ENCODE peak calls at places on chromosomes 11 and 22, in seven cellular contexts. M, N, K, X, D, Y and L are unnamed samples. For H3K4me1, the result is how much of the 10 kb centered on the place peaks cover.

GRCh38 chr22:28448625-28449024 is 231.0 kb downstream of the TTC28 start:
- DNase-seq in M (no peak), N (no peak), K (no peak), X (no peak), D (no peak), Y (no peak), L (no peak)

GRCh38 chr22:36405671-36406070 is 17.9 kb upstream of the MYH9 start:
- DNase-seq in M (no peak), N (no peak), K (no peak), X (no peak), D (no peak), Y (no peak), L (no peak)

GRCh38 chr11:65586676-65587075 is 8.9 kb downstream of the KCNK7 start:
- DNase-seq in M (no peak), N (no peak), K (no peak), X (no peak), D (no peak), Y (no peak), L (no peak)

GRCh38 chr11:86473991-86474833 is 99.5 kb downstream of the CCDC81 start:
- DNase-seq in M (peak), N (no peak), K (peak), X (no peak), D (no peak), Y (no peak), L (peak)

GRCh38 chr11:33258631-33259184 is 1.5 kb downstream of the HIPK3 start:
- DNase-seq in M (no peak), N (no peak), K (peak), X (no peak), D (no peak), Y (no peak), L (peak)

GRCh38 chr22:25420471-25420924 is 144.0 kb upstream of the GRK3 start:
- DNase-seq in M (no peak), N (no peak), K (no peak), X (no peak), D (no peak), Y (no peak), L (no peak)

GRCh38 chr11:78266451-78266850 is 77.7 kb downstream of the USP35 start:
- DNase-seq in M (no peak), N (no peak), K (no peak), X (no peak), D (no peak), Y (no peak), L (no peak)

GRCh38 chr22:39472570-39473556 is 16.1 kb downstream of the MGAT3 start:
- DNase-seq in M (no peak), N (no peak), K (no peak), X (no peak), D (no peak), Y (peak), L (no peak)

GRCh38 chr22:37283393-37283937 is 1.2 kb downstream of the CYTH4 start:
- DNase-seq in M (no peak), N (no peak), K (no peak), X (no peak), D (no peak), Y (no peak), L (no peak)

GRCh38 chr11:19868871-19869270 is 156.2 kb downstream of the NAV2 start:
- DNase-seq in M (no peak), N (no peak), K (peak), X (no peak), D (no peak), Y (no peak), L (no peak)

GRCh38 chr11:73632996-73633395 is 13.4 kb upstream of the PLEKHB1 start:
- DNase-seq in M (no peak), N (no peak), K (no peak), X (no peak), D (no peak), Y (no peak), L (no peak)

GRCh38 chr11:128334311-128335044 is 252.9 kb downstream of the ETS1 start:
- DNase-seq in M (peak), N (peak), K (no peak), X (no peak), D (no peak), Y (no peak), L (peak)

GRCh38 chr11:2386591-2386990 is 9.5 kb downstream of the CD81 start:
- DNase-seq in M (no peak), N (no peak), K (no peak), X (no peak), D (no peak), Y (no peak), L (no peak)
- H3K4me1 ChIP-seq in M (half or more), N (under half), K (half or more), X (half or more), D (half or more), Y (under half), L (half or more)

GRCh38 chr11:503179-503981 is 3.7 kb downstream of the RNH1 start:
- DNase-seq in M (peak), N (peak), K (peak), X (no peak), D (no peak), Y (no peak), L (peak)

GRCh38 chr11:499201-500076 is 7.6 kb downstream of the RNH1 start:
- DNase-seq in M (no peak), N (no peak), K (no peak), X (no peak), D (no peak), Y (no peak), L (no peak)

GRCh38 chr11:501001-501682 is 5.9 kb downstream of the RNH1 start:
- DNase-seq in M (no peak), N (no peak), K (no peak), X (no peak), D (no peak), Y (no peak), L (no peak)

GRCh38 chr11:502288-503178 is 4.5 kb downstream of the RNH1 start:
- DNase-seq in M (peak), N (no peak), K (no peak), X (no peak), D (no peak), Y (peak), L (no peak)

DNA sequence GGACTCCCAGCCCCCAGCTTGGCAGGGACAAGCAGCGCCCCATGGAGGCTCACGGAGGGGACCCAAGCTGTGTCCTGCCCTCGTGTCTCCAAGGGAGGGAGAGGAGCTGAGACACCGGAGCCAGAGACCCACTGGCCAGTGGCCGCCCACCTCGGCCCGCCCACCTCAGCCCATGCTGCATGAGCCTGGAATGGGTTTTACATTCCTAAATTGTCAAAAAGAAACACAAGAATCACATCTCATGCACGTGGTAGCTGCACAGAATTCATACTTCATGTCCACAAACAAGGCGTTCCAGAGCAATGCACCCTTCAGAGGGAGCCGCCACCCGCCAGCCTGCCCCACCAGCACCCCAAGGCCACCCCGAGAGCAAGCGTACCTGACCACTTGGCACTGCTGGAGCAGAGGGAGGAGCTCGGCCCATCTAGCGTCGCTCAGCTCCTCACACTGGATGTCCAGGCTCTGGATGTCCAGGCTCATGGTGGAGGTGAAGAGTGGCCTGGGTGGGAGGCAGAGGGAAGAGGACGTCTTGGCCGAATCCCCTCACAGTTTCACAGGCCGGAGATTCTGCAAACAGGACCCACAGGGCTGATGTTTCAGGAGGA is 5.3 kb downstream of the RNH1 start:
- DNase-seq in M (no peak), N (no peak), K (no peak), X (no peak), D (no peak), Y (peak), L (no peak)
- H3K27ac ChIP-seq in M (no peak), N (no peak), K (no peak), X (no peak), D (no peak), Y (no peak), L (no peak)

DNA sequence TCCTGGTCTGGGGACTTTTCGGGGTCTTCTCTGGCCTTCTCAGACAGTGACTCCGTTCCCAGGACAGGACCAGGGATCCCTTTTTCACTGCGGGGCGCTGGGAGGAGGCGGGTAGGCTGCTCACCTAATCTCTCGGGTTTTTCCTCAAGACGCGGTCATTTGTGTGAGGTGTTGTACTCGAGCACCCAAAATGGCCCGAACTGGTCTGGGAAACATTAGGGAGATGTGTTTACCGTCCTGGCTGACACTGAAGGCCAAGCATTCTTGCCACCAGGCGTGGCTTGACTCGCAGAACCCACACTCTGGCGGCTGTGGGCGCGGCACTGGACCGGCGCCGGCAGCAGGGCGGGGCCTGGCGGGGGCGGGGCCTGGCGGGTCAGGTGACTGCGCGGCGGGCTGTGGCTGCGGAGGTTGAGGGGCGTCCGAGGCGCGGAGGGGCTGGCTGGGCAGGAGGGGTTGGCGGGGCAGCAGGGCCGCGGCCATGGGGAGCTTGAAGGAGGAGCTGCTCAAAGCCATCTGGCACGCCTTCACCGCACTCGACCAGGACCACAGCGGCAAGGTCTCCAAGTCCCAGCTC is at the start of gene SWAP70:
- DNase-seq in M (peak), N (peak), K (peak), X (peak), D (no peak), Y (peak), L (peak)
- TF ChIP-seq POLR2A in M (peak), N (peak), K (peak), X (no peak), D (peak), Y (peak), L (peak)

DNA sequence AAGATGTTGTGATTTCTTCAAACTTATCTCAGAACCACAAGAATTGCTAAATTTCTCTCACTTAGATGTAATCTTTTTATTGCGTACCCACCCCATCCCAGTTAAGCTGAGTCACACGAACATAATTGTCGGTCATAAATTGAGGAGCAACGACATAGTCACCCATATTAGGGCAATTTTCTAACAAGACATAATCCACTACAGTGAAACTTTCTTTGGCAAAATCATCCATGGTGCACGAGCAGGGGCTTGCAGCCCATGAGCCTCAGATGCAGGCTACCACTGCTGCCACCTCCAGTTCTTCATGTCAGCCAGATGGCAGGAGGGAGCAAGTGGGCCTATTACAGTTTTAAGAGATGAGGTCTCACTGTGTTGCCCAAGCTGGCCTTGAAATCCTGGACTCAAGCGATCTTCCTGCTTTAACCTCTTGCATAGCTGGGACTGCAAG is 70.3 kb upstream of the GRK2 start:
- DNase-seq in M (peak), N (no peak), K (peak), X (no peak), D (no peak), Y (peak), L (no peak)
- H3K4me1 ChIP-seq in M (under half), N (under half), K (under half), X (under half), D (under half), Y (under half), L (under half)

DNA sequence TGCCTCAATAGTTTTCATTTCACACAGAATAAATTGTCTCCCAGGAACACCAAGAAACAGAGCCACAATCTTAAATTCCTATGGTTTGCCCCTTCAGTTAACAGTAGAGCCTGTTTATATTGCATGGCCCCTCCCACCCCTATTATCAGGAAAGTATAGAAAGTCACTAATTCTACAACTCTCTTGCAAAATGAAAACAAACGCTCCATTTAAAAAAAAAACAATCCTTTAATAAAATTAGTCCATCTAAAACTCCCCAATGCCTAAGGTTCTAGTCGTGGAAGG is 8.0 kb downstream of the DPAGT1 start:
- DNase-seq in M (no peak), N (no peak), K (no peak), X (no peak), D (no peak), Y (no peak), L (no peak)
- H3K27ac ChIP-seq in M (peak), N (peak), K (peak), X (peak), D (peak), Y (peak), L (peak)

GRCh38 chr22:31681625-31682345 is 19.8 kb upstream of the PISD start:
- DNase-seq in M (no peak), N (no peak), K (peak), X (no peak), D (no peak), Y (no peak), L (no peak)

GRCh38 chr22:31682751-31683150 is 20.7 kb upstream of the PISD start:
- DNase-seq in M (no peak), N (no peak), K (no peak), X (no peak), D (no peak), Y (no peak), L (no peak)

GRCh38 chr22:31676700-31677099 is 14.7 kb upstream of the PISD start:
- DNase-seq in M (peak), N (peak), K (peak), X (peak), D (peak), Y (peak), L (peak)

GRCh38 chr22:31680764-31681624 is 19.0 kb upstream of the PISD start:
- DNase-seq in M (no peak), N (no peak), K (peak), X (no peak), D (no peak), Y (no peak), L (peak)

DNA sequence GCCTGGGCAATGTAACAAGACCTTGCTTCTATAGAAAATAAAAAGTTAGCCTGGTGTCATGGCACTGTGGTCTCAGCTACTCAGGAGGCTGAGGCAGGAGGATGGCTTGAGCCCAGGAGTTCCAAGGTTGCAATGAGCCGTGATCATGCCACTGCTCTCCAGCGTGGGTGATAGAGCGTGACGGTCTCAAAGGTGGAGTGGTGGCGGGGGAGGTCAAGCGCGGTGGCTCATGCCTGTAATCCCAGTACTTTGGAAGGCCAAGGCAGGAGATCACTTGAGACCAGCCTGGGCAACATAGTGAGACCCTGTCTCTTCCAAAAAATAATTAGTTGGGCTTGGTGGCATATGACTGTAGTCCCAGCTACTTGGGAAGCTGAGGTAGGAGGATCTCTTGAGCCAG is 16.7 kb upstream of the PISD start:
- DNase-seq in M (no peak), N (no peak), K (no peak), X (no peak), D (no peak), Y (no peak), L (no peak)
- TF ChIP-seq POLR2A in M (no peak), N (no peak), K (no peak), X (no peak), D (no peak), Y (no peak), L (no peak)

DNA sequence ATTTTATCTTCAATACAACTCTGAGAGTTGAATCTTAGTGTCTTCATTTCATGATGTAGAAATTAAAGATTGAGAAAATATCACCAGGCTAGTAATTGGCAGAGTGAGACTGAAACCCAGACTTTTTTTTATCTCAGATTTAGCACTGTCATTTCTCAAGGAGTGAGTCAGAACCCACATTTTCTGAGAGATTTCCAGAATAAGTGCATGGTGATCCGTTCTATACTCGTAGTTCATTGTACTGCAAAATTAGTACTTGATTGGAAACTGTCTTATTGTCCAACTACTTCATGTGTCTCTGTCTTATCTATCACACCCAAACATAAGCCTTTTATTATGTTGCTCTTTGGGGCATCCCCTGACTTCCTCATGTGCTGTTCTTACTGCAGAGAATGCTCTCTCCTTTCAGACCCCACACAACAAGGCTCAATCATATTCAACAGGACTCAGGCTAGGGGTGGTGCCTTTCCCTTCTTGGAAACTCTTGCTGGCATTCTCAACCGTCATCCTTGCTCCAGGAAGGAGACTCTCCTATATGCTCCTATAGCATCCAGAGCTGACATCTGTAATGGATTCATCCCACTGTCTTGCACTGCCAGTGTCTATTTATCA is 76.7 kb upstream of the BLID start:
- DNase-seq in M (no peak), N (no peak), K (peak), X (no peak), D (no peak), Y (no peak), L (no peak)
- H3K4me1 ChIP-seq in M (under half), N (under half), K (under half), X (under half), D (under half), Y (under half), L (under half)

GRCh38 chr11:130188047-130188446 is 28.5 kb downstream of the ST14 start:
- DNase-seq in M (no peak), N (no peak), K (no peak), X (no peak), D (no peak), Y (no peak), L (no peak)

GRCh38 chr11:130190371-130190881 is 30.8 kb downstream of the ST14 start:
- DNase-seq in M (no peak), N (no peak), K (no peak), X (no peak), D (no peak), Y (peak), L (no peak)

GRCh38 chr11:130188585-130189347 is 29.2 kb downstream of the ST14 start:
- DNase-seq in M (no peak), N (no peak), K (no peak), X (no peak), D (no peak), Y (no peak), L (no peak)

GRCh38 chr11:130191896-130192295 is 32.3 kb downstream of the ST14 start:
- DNase-seq in M (no peak), N (no peak), K (no peak), X (no peak), D (no peak), Y (no peak), L (no peak)

GRCh38 chr11:130189492-130190210 is 30.1 kb downstream of the ST14 start:
- DNase-seq in M (no peak), N (no peak), K (no peak), X (no peak), D (no peak), Y (peak), L (no peak)
- H3K27ac ChIP-seq in M (no peak), N (no peak), K (no peak), X (peak), D (no peak), Y (peak), L (no peak)

DNA sequence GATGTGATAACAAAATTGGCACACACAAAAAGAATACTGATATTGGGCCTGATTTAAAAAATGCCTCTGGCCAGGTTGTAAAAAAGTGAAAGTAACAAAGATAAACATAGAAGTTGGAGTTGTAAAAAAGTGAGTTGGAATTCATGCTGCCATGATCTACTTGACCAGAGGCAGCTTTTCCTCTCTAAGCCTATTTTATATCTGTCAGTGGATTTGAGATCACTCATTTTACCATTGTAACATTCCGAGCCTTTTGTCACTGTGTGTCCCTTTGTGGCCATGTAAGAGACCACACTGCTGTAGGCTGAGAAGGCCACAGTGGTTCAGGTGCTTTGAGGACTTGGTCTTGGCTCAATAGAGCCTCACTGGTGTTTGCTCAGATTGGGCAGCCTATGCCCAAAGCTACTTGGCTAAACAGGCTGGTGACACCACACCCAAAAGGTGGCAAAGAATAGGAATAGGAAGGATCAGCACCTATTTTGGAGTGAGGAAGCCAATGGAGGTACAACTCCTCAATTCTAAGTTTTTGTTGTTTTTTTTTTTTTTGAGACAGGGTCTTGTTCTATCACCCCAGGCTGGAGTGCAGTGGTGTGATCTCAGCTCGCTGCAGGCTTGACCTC is 7.1 kb downstream of the FEN1 start:
- DNase-seq in M (no peak), N (peak), K (no peak), X (no peak), D (no peak), Y (no peak), L (no peak)
- TF ChIP-seq POLR2A in M (no peak), N (no peak), K (no peak), X (no peak), D (no peak), Y (no peak), L (no peak)